ENCODE peak calls at places on chromosome 17, in five cellular contexts. S is pancreas, V is left lung, I is stomach, Z is tibial nerve. G is an unnamed sample.

GRCh38 chr17:66507103-66507923 is 204.9 kb downstream of the PRKCA start:
- DNase-seq in S (peak; percentile 4), V (peak; percentile 36), I (no peak), Z (no peak), G (no peak)

GRCh38 chr17:42845918-42846593 is 1.7 kb downstream of the AOC2 start:
- DNase-seq in S (no peak), V (no peak), I (no peak), Z (no peak), G (no peak)

GRCh38 chr17:82287849-82288601 is 14.5 kb upstream of the CSNK1D start:
- DNase-seq in S (peak; percentile 97), V (peak; percentile 88), I (peak; percentile 90), Z (no peak), G (no peak)

GRCh38 chr17:60676758-60677307 is 818 bp upstream of the BCAS3 start:
- DNase-seq in S (no peak), V (no peak), I (no peak), Z (no peak), G (no peak)

GRCh38 chr17:42502091-42502490 is 34.0 kb upstream of the NAGLU start:
- DNase-seq in S (no peak), V (no peak), I (no peak), Z (no peak), G (no peak)

GRCh38 chr17:8223356-8224063 is 13.1 kb upstream of the AURKB start:
- DNase-seq in S (peak; percentile 59), V (peak; percentile 70), I (peak; percentile 67), Z (peak; percentile 40), G (peak; percentile 55)

GRCh38 chr17:6365187-6365943 is 69.6 kb downstream of the AIPL1 start:
- DNase-seq in S (no peak), V (no peak), I (no peak), Z (no peak), G (no peak)

GRCh38 chr17:9199474-9200196 is 178.3 kb downstream of the NTN1 start:
- DNase-seq in S (no peak), V (no peak), I (no peak), Z (no peak), G (no peak)

GRCh38 chr17:47119746-47120520 is 69.2 kb downstream of the CDC27 start:
- DNase-seq in S (no peak), V (no peak), I (no peak), Z (no peak), G (no peak)

GRCh38 chr17:7587831-7588230 is 2.1 kb downstream of the SOX15 start:
- DNase-seq in S (no peak), V (no peak), I (no peak), Z (no peak), G (no peak)

GRCh38 chr17:17757944-17758343 is 76.7 kb downstream of the RAI1 start:
- DNase-seq in S (no peak), V (no peak), I (no peak), Z (no peak), G (no peak)

GRCh38 chr17:69269174-69269998 is 40.8 kb upstream of the ABCA10 start:
- DNase-seq in S (no peak), V (no peak), I (no peak), Z (no peak), G (no peak)

GRCh38 chr17:11921296-11921695 is 76.0 kb downstream of the ZNF18 start:
- DNase-seq in S (no peak), V (no peak), I (no peak), Z (no peak), G (no peak)

GRCh38 chr17:80071116-80071980 is 30.0 kb upstream of the GAA start:
- DNase-seq in S (peak; percentile 73), V (peak; percentile 41), I (peak; percentile 85), Z (peak; percentile 35), G (peak; percentile 45)

GRCh38 chr17:51425793-51426192 is 165.4 kb downstream of the UTP18 start:
- DNase-seq in S (no peak), V (no peak), I (no peak), Z (no peak), G (no peak)

GRCh38 chr17:39709998-39710964 is 10.4 kb downstream of the ERBB2 start:
- DNase-seq in S (no peak), V (no peak), I (no peak), Z (no peak), G (no peak)

GRCh38 chr17:60127068-60128064 is 22.4 kb upstream of the CA4 start:
- DNase-seq in S (no peak), V (no peak), I (no peak), Z (no peak), G (no peak)

GRCh38 chr17:29677139-29677834 is 54.6 kb upstream of the CORO6 start:
- DNase-seq in S (no peak), V (no peak), I (no peak), Z (peak; percentile 58), G (no peak)

GRCh38 chr17:692116-692515 is 22.5 kb downstream of the VPS53 start:
- DNase-seq in S (no peak), V (no peak), I (no peak), Z (no peak), G (no peak)

GRCh38 chr17:34758747-34759146 is 179.4 kb downstream of the TMEM132E start:
- DNase-seq in S (no peak), V (no peak), I (no peak), Z (no peak), G (no peak)

GRCh38 chr17:51371732-51372151 is 111.4 kb downstream of the UTP18 start:
- DNase-seq in S (no peak), V (peak; percentile 45), I (no peak), Z (no peak), G (peak; percentile 84)

GRCh38 chr17:30332057-30332542 is 1.8 kb downstream of the TMIGD1 start:
- DNase-seq in S (no peak), V (no peak), I (no peak), Z (no peak), G (no peak)

GRCh38 chr17:46759141-46759540 is 59.4 kb downstream of the WNT3 start:
- DNase-seq in S (no peak), V (no peak), I (peak; percentile 20), Z (no peak), G (no peak)

GRCh38 chr17:74603746-74604145 is 11.7 kb upstream of the CD300LD start:
- DNase-seq in S (no peak), V (no peak), I (no peak), Z (no peak), G (no peak)

GRCh38 chr17:80691784-80692183 is 147.1 kb downstream of the RPTOR start:
- DNase-seq in S (no peak), V (no peak), I (no peak), Z (no peak), G (no peak)

GRCh38 chr17:71790791-71791190 is 330.0 kb upstream of the SOX9 start:
- DNase-seq in S (no peak), V (no peak), I (no peak), Z (no peak), G (no peak)

GRCh38 chr17:53313746-53314145 is 509.0 kb upstream of the KIF2B start:
- DNase-seq in S (no peak), V (no peak), I (no peak), Z (no peak), G (no peak)

GRCh38 chr17:36778458-36778857 is 158.8 kb upstream of the LHX1 start:
- DNase-seq in S (no peak), V (no peak), I (no peak), Z (no peak), G (no peak)

GRCh38 chr17:73265646-73266640 is 4.3 kb upstream of the CPSF4L start:
- DNase-seq in S (no peak), V (no peak), I (no peak), Z (no peak), G (no peak)

GRCh38 chr17:73267648-73268537 is 6.2 kb upstream of the CPSF4L start:
- DNase-seq in S (no peak), V (no peak), I (no peak), Z (no peak), G (peak; percentile 85)

GRCh38 chr17:73269329-73269615 is 7.6 kb upstream of the CPSF4L start:
- DNase-seq in S (no peak), V (no peak), I (no peak), Z (no peak), G (no peak)

GRCh38 chr17:73268582-73269328 is 7.1 kb upstream of the CPSF4L start:
- DNase-seq in S (peak; percentile 90), V (no peak), I (no peak), Z (no peak), G (no peak)

GRCh38 chr17:73266796-73267195 is 5.1 kb upstream of the CPSF4L start:
- DNase-seq in S (no peak), V (no peak), I (no peak), Z (no peak), G (no peak)
- H3K27me3 ChIP-seq in S (no peaks in the 10 kb centered on the region), V (no peaks in the 10 kb centered on the region), I (no peaks in the 10 kb centered on the region), Z (no peaks in the 10 kb centered on the region), G (no peaks in the 10 kb centered on the region)

GRCh38 chr17:64448665-64449512 is at the start of gene MILR1:
- DNase-seq in S (no peak), V (peak; percentile 61), I (no peak), Z (no peak), G (no peak)
- H3K27ac ChIP-seq in S (no peak within 1 kb of the TSS), V (peak within 1 kb of the TSS; percentile 94), I (peak within 1 kb of the TSS; percentile 86), Z (peak within 1 kb of the TSS; percentile 76), G (no peak within 1 kb of the TSS)

DNA sequence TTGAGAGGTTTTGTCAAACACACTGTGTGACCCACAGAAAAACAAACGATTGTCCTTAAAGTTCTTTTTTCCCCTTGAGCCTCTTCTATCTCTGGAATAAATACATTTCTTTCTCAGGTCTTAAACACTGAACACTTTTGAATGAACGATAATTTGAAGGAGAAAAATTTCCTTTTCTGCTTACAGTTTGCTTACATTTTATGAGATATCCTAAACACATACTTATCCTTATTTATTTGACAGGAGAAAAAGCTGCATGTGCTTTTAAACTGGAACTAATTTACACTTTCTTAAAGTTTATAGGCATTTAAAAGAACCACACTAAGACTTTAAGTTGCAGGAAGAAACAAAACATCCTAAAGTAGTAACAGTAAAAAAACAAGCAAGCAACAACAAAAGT is 4.8 kb upstream of the IGF2BP1 start:
- DNase-seq in S (no peak), V (no peak), I (no peak), Z (no peak), G (no peak)
- H3K27me3 ChIP-seq in S (peaks cover 86% of the 10 kb centered on the region), V (peaks cover 81% of the 10 kb centered on the region), I (peaks cover 99% of the 10 kb centered on the region), Z (peaks cover 100% of the 10 kb centered on the region), G (peaks cover 97% of the 10 kb centered on the region)

GRCh38 chr17:57112994-57113393 is 27.9 kb downstream of the AKAP1 start:
- DNase-seq in S (no peak), V (no peak), I (no peak), Z (no peak), G (no peak)

GRCh38 chr17:57115377-57115776 is 30.3 kb downstream of the AKAP1 start:
- DNase-seq in S (no peak), V (no peak), I (no peak), Z (no peak), G (no peak)

GRCh38 chr17:57115916-57116315 is 30.9 kb downstream of the AKAP1 start:
- DNase-seq in S (no peak), V (no peak), I (no peak), Z (no peak), G (no peak)

GRCh38 chr17:57113656-57114055 is 28.6 kb downstream of the AKAP1 start:
- DNase-seq in S (no peak), V (no peak), I (no peak), Z (no peak), G (no peak)

DNA sequence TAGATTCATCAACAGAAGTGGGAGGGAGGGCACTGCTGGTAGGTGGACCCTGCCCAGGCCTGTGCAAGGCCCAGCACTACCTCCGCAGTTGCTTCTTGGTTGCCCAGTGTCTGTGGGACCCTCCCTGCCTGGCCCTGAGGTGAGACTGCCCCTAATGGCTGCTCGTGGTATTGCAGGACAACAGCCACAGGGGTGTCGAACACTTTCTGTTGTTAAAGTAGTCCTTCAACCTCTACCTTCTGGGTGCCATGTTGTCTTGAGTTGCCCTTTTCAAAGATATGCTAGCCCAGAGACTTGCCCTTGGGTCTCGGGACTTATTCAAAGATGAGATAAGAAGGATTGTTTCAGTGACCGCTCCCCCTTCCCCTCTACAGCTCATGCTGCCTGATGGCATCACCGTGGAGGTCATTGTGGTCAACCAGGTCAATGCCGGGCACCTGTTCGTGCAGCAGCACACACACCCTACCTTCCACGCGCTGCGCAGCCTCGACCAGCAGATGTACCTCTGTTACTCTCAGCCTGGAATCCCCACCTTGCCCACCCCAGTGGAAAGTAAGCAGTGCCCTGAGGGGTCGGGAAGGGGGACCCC is 29.1 kb downstream of the AKAP1 start:
- DNase-seq in S (peak; percentile 23), V (no peak), I (peak; percentile 63), Z (no peak), G (peak; percentile 49)
- H3K27ac ChIP-seq in S (no peak overlapping the region), V (no peak overlapping the region), I (no peak overlapping the region), Z (no peak overlapping the region), G (no peak overlapping the region)